ENCODE peak calls at places on chromosome 14, in five cellular contexts. Z is endothelial cell of umbilical vein, H is SK-N-SH, V is HL-60, R is Panc1. Y is an unnamed sample.
A peak's percentile ranks its signal among the peaks of the same experiment; 100 is the strongest.

GRCh38 chr14:76778546-76779215 is 17.4 kb downstream of the VASH1 start:
- DNase-seq in R (no peak), H (no peak), Z (no peak), V (no peak), Y (no peak)

GRCh38 chr14:58245562-58245961 is 919 bp downstream of the PSMA3 start:
- DNase-seq in H (no peak), R (no peak), V (no peak), Z (no peak), Y (no peak)

GRCh38 chr14:38073641-38074040 is 134.1 kb upstream of the SSTR1 start:
- DNase-seq in Z (no peak), R (no peak), V (no peak), H (no peak), Y (no peak)

GRCh38 chr14:81384900-81385299 is 15.2 kb downstream of the STON2 start:
- DNase-seq in R (no peak), H (no peak), Z (no peak), V (no peak), Y (no peak)

GRCh38 chr14:76844223-76844622 is 18.0 kb downstream of the LRRC74A start:
- DNase-seq in Z (peak; percentile 78), R (peak; percentile 1), V (peak; percentile 48), H (no peak), Y (no peak)

GRCh38 chr14:67077914-67078313 is 111.3 kb upstream of the GARIN2 start:
- DNase-seq in H (no peak), V (no peak), Z (no peak), R (no peak), Y (no peak)

GRCh38 chr14:64675246-64675645 is 29.0 kb upstream of the PLEKHG3 start:
- DNase-seq in V (no peak), H (no peak), Z (no peak), R (no peak), Y (no peak)

GRCh38 chr14:91237219-91237618 is 7.3 kb downstream of the GPR68 start:
- DNase-seq in V (no peak), R (no peak), H (no peak), Z (peak; percentile 36), Y (no peak)

GRCh38 chr14:95774265-95775160 is 60.6 kb upstream of the TCL1A start:
- DNase-seq in H (peak; percentile 68), R (peak; percentile 58), V (peak; percentile 32), Z (peak; percentile 55), Y (peak; percentile 30)

GRCh38 chr14:76277586-76278130 is 98.3 kb upstream of the ESRRB start:
- DNase-seq in H (no peak), V (no peak), R (no peak), Z (no peak), Y (no peak)

GRCh38 chr14:58513272-58513671 is 85.8 kb downstream of the KIAA0586 start:
- DNase-seq in R (no peak), V (no peak), H (no peak), Z (no peak), Y (no peak)

GRCh38 chr14:57486767-57487379 is 6.8 kb downstream of the CCDC198 start:
- DNase-seq in R (no peak), V (peak; percentile 6), H (peak; percentile 25), Z (peak; percentile 30), Y (no peak)

GRCh38 chr14:99035268-99035667 is 236.7 kb downstream of the BCL11B start:
- DNase-seq in H (no peak), R (no peak), V (peak; percentile 85), Z (no peak), Y (no peak)

GRCh38 chr14:21894003-21894897 is 220.6 kb upstream of the OR4E1 start:
- DNase-seq in H (no peak), Z (no peak), V (peak; percentile 17), R (no peak), Y (no peak)

GRCh38 chr14:33307691-33308369 is 369.2 kb downstream of the NPAS3 start:
- DNase-seq in Z (peak; percentile 8), V (no peak), H (peak; percentile 27), R (no peak), Y (no peak)

GRCh38 chr14:58166005-58166983 is 14.3 kb upstream of the ARMH4 start:
- DNase-seq in H (peak; percentile 67), V (peak; percentile 72), R (peak; percentile 38), Z (peak; percentile 67), Y (peak; percentile 75)

GRCh38 chr14:89625208-89625987 is 208.4 kb upstream of the FOXN3 start:
- DNase-seq in R (no peak), H (peak; percentile 54), Z (no peak), V (no peak), Y (no peak)

GRCh38 chr14:20400589-20400964 is 12.7 kb downstream of the TEP1 start:
- DNase-seq in R (no peak), Z (no peak), V (no peak), H (no peak), Y (no peak)

GRCh38 chr14:51394804-51395203 is 154.8 kb downstream of the TMX1 start:
- DNase-seq in V (no peak), H (no peak), Z (no peak), R (no peak), Y (peak; percentile 53)

GRCh38 chr14:70473825-70474224 is 21.9 kb downstream of the ADAM21 start:
- DNase-seq in V (no peak), H (no peak), Z (no peak), R (no peak), Y (no peak)

GRCh38 chr14:77126461-77126990 is 15.1 kb downstream of the ZDHHC22 start:
- DNase-seq in H (no peak), V (no peak), Z (no peak), R (no peak), Y (no peak)

GRCh38 chr14:56216631-56217379 is 98.6 kb downstream of the PELI2 start:
- DNase-seq in V (peak; percentile 89), Z (peak; percentile 50), H (no peak), R (no peak), Y (no peak)

GRCh38 chr14:30533126-30533525 is 25.8 kb upstream of the G2E3 start:
- DNase-seq in R (no peak), H (no peak), Z (no peak), V (no peak), Y (no peak)

GRCh38 chr14:36288496-36288895 is 31.9 kb downstream of the MBIP start:
- DNase-seq in Z (no peak), V (no peak), R (no peak), H (no peak), Y (no peak)
- TF ChIP-seq POLR2AphosphoS5 in Z (no peak), V (no peak), R (no peak), H (no peak), Y (no peak)

GRCh38 chr14:104970231-104971068 is 7.7 kb downstream of the AHNAK2 start:
- DNase-seq in H (no peak), R (no peak), V (no peak), Z (peak; percentile 87), Y (no peak)

GRCh38 chr14:104974146-104974541 is 4.0 kb downstream of the AHNAK2 start:
- DNase-seq in R (no peak), Z (no peak), H (no peak), V (no peak), Y (no peak)

GRCh38 chr14:104971447-104972240 is 6.5 kb downstream of the AHNAK2 start:
- DNase-seq in R (no peak), V (no peak), H (no peak), Z (no peak), Y (no peak)

GRCh38 chr14:104973215-104974145 is 4.7 kb downstream of the AHNAK2 start:
- DNase-seq in R (peak; percentile 89), H (no peak), Z (peak; percentile 91), V (no peak), Y (peak; percentile 83)

DNA sequence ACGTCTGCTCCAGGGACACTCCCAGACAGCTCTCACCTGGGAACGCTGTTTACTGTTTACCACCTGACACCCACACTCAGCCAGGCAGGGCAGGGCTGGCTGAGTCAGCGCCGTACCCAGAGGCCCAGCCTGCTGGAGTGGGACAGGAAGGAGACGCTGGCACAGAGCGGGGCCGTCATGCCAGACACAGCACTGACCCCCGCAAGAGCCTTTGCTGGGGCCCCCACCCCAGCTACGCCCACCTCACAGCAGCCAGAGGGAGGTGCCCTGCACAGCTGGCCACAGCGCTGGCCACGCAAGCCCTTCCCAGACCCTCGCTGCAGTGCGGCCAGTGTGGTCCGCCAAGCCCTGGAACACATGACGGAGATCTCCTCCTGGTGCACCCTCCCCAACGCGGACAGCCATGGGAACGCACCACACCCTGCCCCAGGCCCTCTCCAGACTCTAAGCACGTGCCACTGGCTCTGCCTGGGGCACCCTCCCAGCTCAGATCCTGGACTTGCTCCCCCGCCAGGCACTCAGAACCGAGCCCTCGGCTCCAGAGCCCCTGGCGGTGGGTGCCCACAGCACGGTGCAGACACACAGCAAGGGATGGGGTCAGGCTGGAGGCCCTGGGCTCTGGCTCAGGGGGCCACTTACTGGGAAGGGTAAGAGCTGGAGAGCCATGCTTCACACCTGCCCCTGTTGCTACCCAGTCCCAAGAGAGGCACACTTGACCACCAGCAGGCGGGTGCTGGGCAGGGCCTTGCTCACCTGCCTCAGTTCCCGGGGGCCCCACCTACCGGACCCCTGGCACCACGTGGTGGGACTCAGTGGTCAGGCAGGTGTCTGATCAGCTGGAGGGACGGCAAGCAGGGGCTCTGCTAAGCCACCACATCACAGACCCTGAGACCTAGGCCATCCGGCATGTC is 5.6 kb downstream of the AHNAK2 start:
- DNase-seq in V (no peak), H (no peak), R (no peak), Z (peak; percentile 63), Y (peak; percentile 82)
- TF ChIP-seq POLR2AphosphoS5 in V (no peak), H (no peak), R (peak; percentile 77), Z (peak; percentile 49), Y (peak; percentile 87)

DNA sequence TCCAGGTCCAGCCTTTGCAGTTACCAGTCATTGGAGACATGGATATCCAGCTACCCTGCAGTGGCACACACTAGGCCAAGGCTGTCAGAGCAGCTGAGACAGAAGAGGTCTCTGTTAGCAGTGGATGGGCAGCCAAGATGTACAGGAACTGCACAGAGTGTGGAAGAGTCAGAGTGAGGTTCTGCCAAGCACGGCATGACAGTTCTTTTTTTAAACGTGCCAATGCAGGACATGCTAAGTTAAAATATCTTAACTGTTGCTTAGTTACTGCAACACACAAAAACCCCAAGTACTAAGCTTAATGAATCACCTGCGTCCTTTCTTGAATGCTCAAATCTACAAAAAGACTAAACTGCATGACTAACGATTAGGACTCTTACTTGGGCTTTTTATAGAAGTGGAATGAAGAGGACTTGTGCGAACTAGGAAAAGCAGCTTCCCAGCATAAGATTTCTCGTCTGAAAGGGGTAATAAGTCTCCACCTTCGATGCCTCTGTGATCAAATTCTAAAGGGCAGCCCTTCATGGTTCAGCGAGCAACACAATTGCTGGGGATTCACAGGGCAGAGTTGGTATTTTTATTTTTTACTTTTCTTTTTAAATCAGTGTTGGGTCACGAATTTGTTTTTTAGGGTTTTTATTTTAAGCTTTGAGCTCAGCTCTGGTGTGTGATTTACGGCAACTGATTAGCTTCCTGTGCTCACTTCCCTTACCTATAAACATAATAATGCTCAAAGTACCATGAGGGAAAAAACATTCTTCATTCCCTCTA is 20.6 kb downstream of the MAPK1IP1L start:
- DNase-seq in R (no peak), H (no peak), V (no peak), Z (peak; percentile 63), Y (no peak)
- TF ChIP-seq POLR2AphosphoS5 in R (no peak), H (no peak), V (no peak), Z (no peak), Y (no peak)

GRCh38 chr14:24232121-24232644 is at the start of gene NEDD8:
- DNase-seq in R (peak; percentile 79), H (peak; percentile 88), V (peak; percentile 96), Z (peak; percentile 94), Y (peak; percentile 90)

GRCh38 chr14:24231263-24232120 is 675 bp downstream of the NEDD8 start:
- DNase-seq in R (no peak), H (peak; percentile 57), Z (no peak), V (peak; percentile 12), Y (no peak)

GRCh38 chr14:24233538-24233866 is 773 bp downstream of the GMPR2 start:
- DNase-seq in Z (no peak), H (no peak), V (no peak), R (no peak), Y (no peak)

GRCh38 chr14:24234095-24235020 is 1.6 kb downstream of the GMPR2 start:
- DNase-seq in V (no peak), H (no peak), R (no peak), Z (no peak), Y (no peak)

GRCh38 chr14:24232645-24233537 is at the start of gene GMPR2:
- DNase-seq in Z (no peak), V (no peak), H (peak; percentile 67), R (no peak), Y (no peak)
- TF ChIP-seq POLR2AphosphoS5 in Z (peak; percentile 52), V (peak; percentile 84), H (peak; percentile 89), R (no peak), Y (peak; percentile 69)